ENCODE peak calls at places on chromosomes 11 and 22, in seven cellular contexts. One of them, this sample, is unnamed.

GRCh38 chr11:19819148-19819547 is 106.5 kb downstream of the NAV2 start:
- DNase-seq in CD4-positive, alpha-beta T cell: no peak
- DNase-seq in astrocyte of the hippocampus: no peak
- DNase-seq in H7: no peak
- DNase-seq in NCI-H2081: no peak
- DNase-seq in NCI-H187 treated with DMSO at 0.1 percent for 48 hours: peak; percentile 64
- DNase-seq in stimulated activated CD8-positive, alpha-beta memory T cell treated with anti-CD3 and anti-CD28 coated beads, Interleukin-2, amount 100 ng/mL, for 48 hours: no peak
- DNase-seq in this sample: no peak

GRCh38 chr11:111627591-111627990 is 25.3 kb downstream of the SIK2 start:
- DNase-seq in NCI-H2081: no peak
- DNase-seq in CD4-positive, alpha-beta T cell: no peak
- DNase-seq in astrocyte of the hippocampus: no peak
- DNase-seq in NCI-H187 treated with DMSO at 0.1 percent for 48 hours: no peak
- DNase-seq in H7: no peak
- DNase-seq in stimulated activated CD8-positive, alpha-beta memory T cell treated with anti-CD3 and anti-CD28 coated beads, Interleukin-2, amount 100 ng/mL, for 48 hours: no peak
- DNase-seq in this sample: no peak

GRCh38 chr11:12706531-12707499 is 32.6 kb downstream of the TEAD1 start:
- DNase-seq in NCI-H187 treated with DMSO at 0.1 percent for 48 hours: peak; percentile 68
- DNase-seq in stimulated activated CD8-positive, alpha-beta memory T cell treated with anti-CD3 and anti-CD28 coated beads, Interleukin-2, amount 100 ng/mL, for 48 hours: no peak
- DNase-seq in astrocyte of the hippocampus: no peak
- DNase-seq in NCI-H2081: peak; percentile 68
- DNase-seq in H7: no peak
- DNase-seq in CD4-positive, alpha-beta T cell: no peak
- DNase-seq in this sample: no peak

GRCh38 chr11:115500547-115501503 is 3.4 kb downstream of the CADM1 start:
- DNase-seq in stimulated activated CD8-positive, alpha-beta memory T cell treated with anti-CD3 and anti-CD28 coated beads, Interleukin-2, amount 100 ng/mL, for 48 hours: no peak
- DNase-seq in astrocyte of the hippocampus: peak; percentile 32
- DNase-seq in NCI-H2081: peak; percentile 57
- DNase-seq in CD4-positive, alpha-beta T cell: no peak
- DNase-seq in NCI-H187 treated with DMSO at 0.1 percent for 48 hours: no peak
- DNase-seq in H7: no peak
- DNase-seq in this sample: no peak

GRCh38 chr11:23976369-23976768 is 520.5 kb upstream of the LUZP2 start:
- DNase-seq in H7: no peak
- DNase-seq in NCI-H187 treated with DMSO at 0.1 percent for 48 hours: no peak
- DNase-seq in CD4-positive, alpha-beta T cell: no peak
- DNase-seq in NCI-H2081: no peak
- DNase-seq in astrocyte of the hippocampus: peak; percentile 32
- DNase-seq in stimulated activated CD8-positive, alpha-beta memory T cell treated with anti-CD3 and anti-CD28 coated beads, Interleukin-2, amount 100 ng/mL, for 48 hours: no peak
- DNase-seq in this sample: no peak

GRCh38 chr11:67287355-67288197 is 1.5 kb upstream of the ANKRD13D start:
- DNase-seq in astrocyte of the hippocampus: no peak
- DNase-seq in H7: no peak
- DNase-seq in stimulated activated CD8-positive, alpha-beta memory T cell treated with anti-CD3 and anti-CD28 coated beads, Interleukin-2, amount 100 ng/mL, for 48 hours: no peak
- DNase-seq in CD4-positive, alpha-beta T cell: peak; percentile 36
- DNase-seq in NCI-H187 treated with DMSO at 0.1 percent for 48 hours: no peak
- DNase-seq in NCI-H2081: no peak
- DNase-seq in this sample: no peak

GRCh38 chr11:45208135-45208534 is 61.7 kb downstream of the PRDM11 start:
- DNase-seq in NCI-H187 treated with DMSO at 0.1 percent for 48 hours: no peak
- DNase-seq in NCI-H2081: peak; percentile 59
- DNase-seq in H7: peak; percentile 43
- DNase-seq in CD4-positive, alpha-beta T cell: no peak
- DNase-seq in stimulated activated CD8-positive, alpha-beta memory T cell treated with anti-CD3 and anti-CD28 coated beads, Interleukin-2, amount 100 ng/mL, for 48 hours: no peak
- DNase-seq in astrocyte of the hippocampus: no peak
- DNase-seq in this sample: no peak

GRCh38 chr22:50694766-50695420 is 22.3 kb downstream of the SHANK3 start:
- DNase-seq in stimulated activated CD8-positive, alpha-beta memory T cell treated with anti-CD3 and anti-CD28 coated beads, Interleukin-2, amount 100 ng/mL, for 48 hours: no peak
- DNase-seq in astrocyte of the hippocampus: no peak
- DNase-seq in CD4-positive, alpha-beta T cell: no peak
- DNase-seq in NCI-H187 treated with DMSO at 0.1 percent for 48 hours: no peak
- DNase-seq in NCI-H2081: no peak
- DNase-seq in H7: no peak
- DNase-seq in this sample: no peak

GRCh38 chr11:128506999-128507591 is 80.3 kb downstream of the ETS1 start:
- DNase-seq in astrocyte of the hippocampus: peak; percentile 92
- DNase-seq in CD4-positive, alpha-beta T cell: no peak
- DNase-seq in stimulated activated CD8-positive, alpha-beta memory T cell treated with anti-CD3 and anti-CD28 coated beads, Interleukin-2, amount 100 ng/mL, for 48 hours: no peak
- DNase-seq in NCI-H2081: peak; percentile 72
- DNase-seq in H7: peak; percentile 43
- DNase-seq in NCI-H187 treated with DMSO at 0.1 percent for 48 hours: no peak
- DNase-seq in this sample: no peak

GRCh38 chr11:70323811-70324210 is 53.3 kb downstream of the PPFIA1 start:
- DNase-seq in stimulated activated CD8-positive, alpha-beta memory T cell treated with anti-CD3 and anti-CD28 coated beads, Interleukin-2, amount 100 ng/mL, for 48 hours: no peak
- DNase-seq in CD4-positive, alpha-beta T cell: no peak
- DNase-seq in astrocyte of the hippocampus: peak; percentile 19
- DNase-seq in NCI-H2081: no peak
- DNase-seq in NCI-H187 treated with DMSO at 0.1 percent for 48 hours: no peak
- DNase-seq in H7: no peak
- DNase-seq in this sample: no peak

GRCh38 chr11:2440646-2441045 is 3.7 kb downstream of the TRPM5 start:
- DNase-seq in astrocyte of the hippocampus: no peak
- DNase-seq in stimulated activated CD8-positive, alpha-beta memory T cell treated with anti-CD3 and anti-CD28 coated beads, Interleukin-2, amount 100 ng/mL, for 48 hours: no peak
- DNase-seq in CD4-positive, alpha-beta T cell: no peak
- DNase-seq in NCI-H2081: no peak
- DNase-seq in H7: no peak
- DNase-seq in NCI-H187 treated with DMSO at 0.1 percent for 48 hours: no peak
- DNase-seq in this sample: no peak

GRCh38 chr11:18853086-18853720 is 61.6 kb upstream of the PTPN5 start:
- DNase-seq in NCI-H2081: peak; percentile 54
- DNase-seq in NCI-H187 treated with DMSO at 0.1 percent for 48 hours: no peak
- DNase-seq in stimulated activated CD8-positive, alpha-beta memory T cell treated with anti-CD3 and anti-CD28 coated beads, Interleukin-2, amount 100 ng/mL, for 48 hours: no peak
- DNase-seq in CD4-positive, alpha-beta T cell: no peak
- DNase-seq in astrocyte of the hippocampus: peak; percentile 22
- DNase-seq in H7: peak; percentile 8
- DNase-seq in this sample: no peak

GRCh38 chr11:20355221-20356219 is 8.0 kb upstream of the HTATIP2 start:
- DNase-seq in H7: no peak
- DNase-seq in CD4-positive, alpha-beta T cell: no peak
- DNase-seq in astrocyte of the hippocampus: peak; percentile 64
- DNase-seq in stimulated activated CD8-positive, alpha-beta memory T cell treated with anti-CD3 and anti-CD28 coated beads, Interleukin-2, amount 100 ng/mL, for 48 hours: no peak
- DNase-seq in NCI-H187 treated with DMSO at 0.1 percent for 48 hours: no peak
- DNase-seq in NCI-H2081: peak; percentile 46
- DNase-seq in this sample: no peak

GRCh38 chr22:22061085-22062077 is 78.8 kb upstream of the TOP3B start:
- DNase-seq in NCI-H187 treated with DMSO at 0.1 percent for 48 hours: no peak
- DNase-seq in NCI-H2081: peak; percentile 26
- DNase-seq in astrocyte of the hippocampus: no peak
- DNase-seq in CD4-positive, alpha-beta T cell: no peak
- DNase-seq in stimulated activated CD8-positive, alpha-beta memory T cell treated with anti-CD3 and anti-CD28 coated beads, Interleukin-2, amount 100 ng/mL, for 48 hours: no peak
- DNase-seq in H7: no peak
- DNase-seq in this sample: no peak

GRCh38 chr11:47271961-47272661 is 2.2 kb downstream of the MADD start:
- DNase-seq in NCI-H2081: peak; percentile 78
- DNase-seq in CD4-positive, alpha-beta T cell: no peak
- DNase-seq in NCI-H187 treated with DMSO at 0.1 percent for 48 hours: peak; percentile 82
- DNase-seq in stimulated activated CD8-positive, alpha-beta memory T cell treated with anti-CD3 and anti-CD28 coated beads, Interleukin-2, amount 100 ng/mL, for 48 hours: no peak
- DNase-seq in astrocyte of the hippocampus: no peak
- DNase-seq in H7: no peak
- DNase-seq in this sample: no peak

GRCh38 chr11:115659061-115659963 is 155.1 kb upstream of the CADM1 start:
- DNase-seq in NCI-H187 treated with DMSO at 0.1 percent for 48 hours: no peak
- DNase-seq in CD4-positive, alpha-beta T cell: no peak
- DNase-seq in NCI-H2081: peak; percentile 90
- DNase-seq in stimulated activated CD8-positive, alpha-beta memory T cell treated with anti-CD3 and anti-CD28 coated beads, Interleukin-2, amount 100 ng/mL, for 48 hours: peak; percentile 3
- DNase-seq in astrocyte of the hippocampus: peak; percentile 77
- DNase-seq in H7: peak; percentile 86
- DNase-seq in this sample: no peak

GRCh38 chr11:74008373-74009229 is at the start of gene UCP3:
- DNase-seq in H7: no peak
- DNase-seq in CD4-positive, alpha-beta T cell: no peak
- DNase-seq in NCI-H187 treated with DMSO at 0.1 percent for 48 hours: no peak
- DNase-seq in NCI-H2081: no peak
- DNase-seq in astrocyte of the hippocampus: no peak
- DNase-seq in stimulated activated CD8-positive, alpha-beta memory T cell treated with anti-CD3 and anti-CD28 coated beads, Interleukin-2, amount 100 ng/mL, for 48 hours: no peak
- DNase-seq in this sample: no peak

GRCh38 chr11:72758690-72759389 is 6.6 kb upstream of the ARAP1 start:
- DNase-seq in CD4-positive, alpha-beta T cell: no peak
- DNase-seq in NCI-H187 treated with DMSO at 0.1 percent for 48 hours: peak; percentile 62
- DNase-seq in H7: no peak
- DNase-seq in stimulated activated CD8-positive, alpha-beta memory T cell treated with anti-CD3 and anti-CD28 coated beads, Interleukin-2, amount 100 ng/mL, for 48 hours: no peak
- DNase-seq in astrocyte of the hippocampus: peak; percentile 95
- DNase-seq in NCI-H2081: peak; percentile 40
- DNase-seq in this sample: peak; percentile 71

GRCh38 chr22:23213031-23213555 is 32.8 kb downstream of the BCR start:
- DNase-seq in CD4-positive, alpha-beta T cell: no peak
- DNase-seq in astrocyte of the hippocampus: no peak
- DNase-seq in NCI-H2081: no peak
- DNase-seq in NCI-H187 treated with DMSO at 0.1 percent for 48 hours: no peak
- DNase-seq in H7: no peak
- DNase-seq in stimulated activated CD8-positive, alpha-beta memory T cell treated with anti-CD3 and anti-CD28 coated beads, Interleukin-2, amount 100 ng/mL, for 48 hours: no peak
- DNase-seq in this sample: no peak

GRCh38 chr11:118168316-118168715 is 8.1 kb downstream of the SCN2B start:
- DNase-seq in NCI-H2081: no peak
- DNase-seq in CD4-positive, alpha-beta T cell: no peak
- DNase-seq in astrocyte of the hippocampus: no peak
- DNase-seq in NCI-H187 treated with DMSO at 0.1 percent for 48 hours: no peak
- DNase-seq in stimulated activated CD8-positive, alpha-beta memory T cell treated with anti-CD3 and anti-CD28 coated beads, Interleukin-2, amount 100 ng/mL, for 48 hours: no peak
- DNase-seq in H7: no peak
- DNase-seq in this sample: no peak

GRCh38 chr22:24834845-24835570 is 29.0 kb downstream of the SGSM1 start:
- DNase-seq in stimulated activated CD8-positive, alpha-beta memory T cell treated with anti-CD3 and anti-CD28 coated beads, Interleukin-2, amount 100 ng/mL, for 48 hours: no peak
- DNase-seq in NCI-H187 treated with DMSO at 0.1 percent for 48 hours: no peak
- DNase-seq in CD4-positive, alpha-beta T cell: no peak
- DNase-seq in astrocyte of the hippocampus: no peak
- DNase-seq in NCI-H2081: peak; percentile 46
- DNase-seq in H7: peak; percentile 71
- DNase-seq in this sample: no peak

GRCh38 chr11:69510471-69511357 is 29.3 kb downstream of the LINC01488 start:
- DNase-seq in CD4-positive, alpha-beta T cell: no peak
- DNase-seq in H7: peak; percentile 30
- DNase-seq in NCI-H2081: no peak
- DNase-seq in astrocyte of the hippocampus: peak; percentile 62
- DNase-seq in NCI-H187 treated with DMSO at 0.1 percent for 48 hours: no peak
- DNase-seq in stimulated activated CD8-positive, alpha-beta memory T cell treated with anti-CD3 and anti-CD28 coated beads, Interleukin-2, amount 100 ng/mL, for 48 hours: no peak
- DNase-seq in this sample: no peak

GRCh38 chr22:27613099-27614089 is 188.2 kb downstream of the MN1 start:
- DNase-seq in NCI-H2081: no peak
- DNase-seq in stimulated activated CD8-positive, alpha-beta memory T cell treated with anti-CD3 and anti-CD28 coated beads, Interleukin-2, amount 100 ng/mL, for 48 hours: no peak
- DNase-seq in H7: no peak
- DNase-seq in astrocyte of the hippocampus: no peak
- DNase-seq in NCI-H187 treated with DMSO at 0.1 percent for 48 hours: no peak
- DNase-seq in CD4-positive, alpha-beta T cell: no peak
- DNase-seq in this sample: no peak

GRCh38 chr11:45092901-45093760 is 53.3 kb upstream of the PRDM11 start:
- DNase-seq in H7: no peak
- DNase-seq in astrocyte of the hippocampus: peak; percentile 82
- DNase-seq in stimulated activated CD8-positive, alpha-beta memory T cell treated with anti-CD3 and anti-CD28 coated beads, Interleukin-2, amount 100 ng/mL, for 48 hours: no peak
- DNase-seq in NCI-H187 treated with DMSO at 0.1 percent for 48 hours: no peak
- DNase-seq in NCI-H2081: no peak
- DNase-seq in CD4-positive, alpha-beta T cell: no peak
- DNase-seq in this sample: no peak

GRCh38 chr11:72609045-72609444 is 65.2 kb downstream of the PDE2A start:
- DNase-seq in stimulated activated CD8-positive, alpha-beta memory T cell treated with anti-CD3 and anti-CD28 coated beads, Interleukin-2, amount 100 ng/mL, for 48 hours: no peak
- DNase-seq in H7: peak; percentile 75
- DNase-seq in astrocyte of the hippocampus: peak; percentile 20
- DNase-seq in CD4-positive, alpha-beta T cell: no peak
- DNase-seq in NCI-H187 treated with DMSO at 0.1 percent for 48 hours: no peak
- DNase-seq in NCI-H2081: no peak
- DNase-seq in this sample: no peak

GRCh38 chr11:13629752-13630151 is 38.7 kb upstream of the FAR1 start:
- DNase-seq in NCI-H2081: no peak
- DNase-seq in H7: no peak
- DNase-seq in CD4-positive, alpha-beta T cell: no peak
- DNase-seq in stimulated activated CD8-positive, alpha-beta memory T cell treated with anti-CD3 and anti-CD28 coated beads, Interleukin-2, amount 100 ng/mL, for 48 hours: no peak
- DNase-seq in NCI-H187 treated with DMSO at 0.1 percent for 48 hours: no peak
- DNase-seq in astrocyte of the hippocampus: no peak
- DNase-seq in this sample: no peak

GRCh38 chr11:122796128-122796717 is 42.1 kb upstream of the CRTAM start:
- DNase-seq in NCI-H187 treated with DMSO at 0.1 percent for 48 hours: no peak
- DNase-seq in NCI-H2081: peak; percentile 44
- DNase-seq in CD4-positive, alpha-beta T cell: peak; percentile 64
- DNase-seq in stimulated activated CD8-positive, alpha-beta memory T cell treated with anti-CD3 and anti-CD28 coated beads, Interleukin-2, amount 100 ng/mL, for 48 hours: peak; percentile 64
- DNase-seq in H7: peak; percentile 59
- DNase-seq in astrocyte of the hippocampus: peak; percentile 53
- DNase-seq in this sample: no peak

GRCh38 chr11:33899383-33900037 is 7.6 kb upstream of the LMO2 start:
- DNase-seq in NCI-H2081: no peak
- DNase-seq in astrocyte of the hippocampus: peak; percentile 94
- DNase-seq in CD4-positive, alpha-beta T cell: no peak
- DNase-seq in H7: no peak
- DNase-seq in stimulated activated CD8-positive, alpha-beta memory T cell treated with anti-CD3 and anti-CD28 coated beads, Interleukin-2, amount 100 ng/mL, for 48 hours: no peak
- DNase-seq in NCI-H187 treated with DMSO at 0.1 percent for 48 hours: no peak
- DNase-seq in this sample: no peak

GRCh38 chr11:95767498-95767897 is 22.1 kb downstream of the FAM76B start:
- DNase-seq in NCI-H187 treated with DMSO at 0.1 percent for 48 hours: no peak
- DNase-seq in NCI-H2081: no peak
- DNase-seq in H7: no peak
- DNase-seq in astrocyte of the hippocampus: no peak
- DNase-seq in stimulated activated CD8-positive, alpha-beta memory T cell treated with anti-CD3 and anti-CD28 coated beads, Interleukin-2, amount 100 ng/mL, for 48 hours: no peak
- DNase-seq in CD4-positive, alpha-beta T cell: no peak
- DNase-seq in this sample: no peak

GRCh38 chr11:128645968-128646367 is 47.9 kb upstream of the FLI1 start:
- DNase-seq in CD4-positive, alpha-beta T cell: no peak
- DNase-seq in astrocyte of the hippocampus: no peak
- DNase-seq in stimulated activated CD8-positive, alpha-beta memory T cell treated with anti-CD3 and anti-CD28 coated beads, Interleukin-2, amount 100 ng/mL, for 48 hours: no peak
- DNase-seq in NCI-H187 treated with DMSO at 0.1 percent for 48 hours: no peak
- DNase-seq in NCI-H2081: no peak
- DNase-seq in H7: no peak
- DNase-seq in this sample: no peak

GRCh38 chr11:106644824-106645223 is 373.5 kb downstream of the GUCY1A2 start:
- DNase-seq in NCI-H187 treated with DMSO at 0.1 percent for 48 hours: no peak
- DNase-seq in CD4-positive, alpha-beta T cell: no peak
- DNase-seq in astrocyte of the hippocampus: peak; percentile 45
- DNase-seq in H7: no peak
- DNase-seq in stimulated activated CD8-positive, alpha-beta memory T cell treated with anti-CD3 and anti-CD28 coated beads, Interleukin-2, amount 100 ng/mL, for 48 hours: no peak
- DNase-seq in NCI-H2081: no peak
- DNase-seq in this sample: no peak

GRCh38 chr11:9957072-9957471 is 293.2 kb downstream of the SWAP70 start:
- DNase-seq in stimulated activated CD8-positive, alpha-beta memory T cell treated with anti-CD3 and anti-CD28 coated beads, Interleukin-2, amount 100 ng/mL, for 48 hours: no peak
- DNase-seq in NCI-H2081: no peak
- DNase-seq in astrocyte of the hippocampus: no peak
- DNase-seq in NCI-H187 treated with DMSO at 0.1 percent for 48 hours: no peak
- DNase-seq in H7: no peak
- DNase-seq in CD4-positive, alpha-beta T cell: no peak
- DNase-seq in this sample: no peak

GRCh38 chr11:20632169-20632532 is 32.7 kb downstream of the SLC6A5 start:
- DNase-seq in CD4-positive, alpha-beta T cell: no peak
- DNase-seq in H7: no peak
- DNase-seq in stimulated activated CD8-positive, alpha-beta memory T cell treated with anti-CD3 and anti-CD28 coated beads, Interleukin-2, amount 100 ng/mL, for 48 hours: no peak
- DNase-seq in NCI-H187 treated with DMSO at 0.1 percent for 48 hours: no peak
- DNase-seq in astrocyte of the hippocampus: no peak
- DNase-seq in NCI-H2081: no peak
- DNase-seq in this sample: no peak

GRCh38 chr11:20112291-20113146 is 47.8 kb downstream of the DBX1 start:
- DNase-seq in NCI-H187 treated with DMSO at 0.1 percent for 48 hours: no peak
- DNase-seq in astrocyte of the hippocampus: peak; percentile 95
- DNase-seq in stimulated activated CD8-positive, alpha-beta memory T cell treated with anti-CD3 and anti-CD28 coated beads, Interleukin-2, amount 100 ng/mL, for 48 hours: no peak
- DNase-seq in NCI-H2081: peak; percentile 59
- DNase-seq in CD4-positive, alpha-beta T cell: no peak
- DNase-seq in H7: no peak
- DNase-seq in this sample: peak; percentile 18

GRCh38 chr11:8265681-8266241 is 2.1 kb upstream of the LMO1 start:
- DNase-seq in astrocyte of the hippocampus: peak; percentile 23
- DNase-seq in CD4-positive, alpha-beta T cell: no peak
- DNase-seq in NCI-H187 treated with DMSO at 0.1 percent for 48 hours: no peak
- DNase-seq in stimulated activated CD8-positive, alpha-beta memory T cell treated with anti-CD3 and anti-CD28 coated beads, Interleukin-2, amount 100 ng/mL, for 48 hours: no peak
- DNase-seq in H7: peak; percentile 89
- DNase-seq in NCI-H2081: no peak
- DNase-seq in this sample: no peak

GRCh38 chr11:13339196-13340153 is 61.9 kb downstream of the BMAL1 start:
- DNase-seq in astrocyte of the hippocampus: peak; percentile 84
- DNase-seq in NCI-H2081: no peak
- DNase-seq in NCI-H187 treated with DMSO at 0.1 percent for 48 hours: no peak
- DNase-seq in stimulated activated CD8-positive, alpha-beta memory T cell treated with anti-CD3 and anti-CD28 coated beads, Interleukin-2, amount 100 ng/mL, for 48 hours: no peak
- DNase-seq in CD4-positive, alpha-beta T cell: peak; percentile 22
- DNase-seq in H7: no peak
- DNase-seq in this sample: no peak

GRCh38 chr11:14336507-14337503 is 22.2 kb downstream of the RRAS2 start:
- DNase-seq in stimulated activated CD8-positive, alpha-beta memory T cell treated with anti-CD3 and anti-CD28 coated beads, Interleukin-2, amount 100 ng/mL, for 48 hours: no peak
- DNase-seq in NCI-H187 treated with DMSO at 0.1 percent for 48 hours: no peak
- DNase-seq in CD4-positive, alpha-beta T cell: no peak
- DNase-seq in H7: no peak
- DNase-seq in astrocyte of the hippocampus: peak; percentile 52
- DNase-seq in NCI-H2081: no peak
- DNase-seq in this sample: no peak

GRCh38 chr11:127205688-127206217 is 205.2 kb upstream of the KIRREL3 start:
- DNase-seq in astrocyte of the hippocampus: no peak
- DNase-seq in stimulated activated CD8-positive, alpha-beta memory T cell treated with anti-CD3 and anti-CD28 coated beads, Interleukin-2, amount 100 ng/mL, for 48 hours: no peak
- DNase-seq in NCI-H187 treated with DMSO at 0.1 percent for 48 hours: no peak
- DNase-seq in CD4-positive, alpha-beta T cell: no peak
- DNase-seq in NCI-H2081: no peak
- DNase-seq in H7: no peak
- DNase-seq in this sample: no peak